ENCODE peak calls at places on chromosomes 13 and 19, in six cellular contexts. One of them, this sample, is unnamed.

GRCh38 chr13:63910406-63910957 is 2494.8 kb upstream of the PCDH20 start:
- DNase-seq in fibroblast of pulmonary artery: peak
- DNase-seq in Peyer's patch: no peak
- DNase-seq in K562: no peak
- DNase-seq in adrenal gland: no peak
- DNase-seq in small intestine: no peak
- DNase-seq in this sample: no peak

GRCh38 chr13:20461860-20462532 is 63.7 kb downstream of the CRYL1 start:
- DNase-seq in fibroblast of pulmonary artery: peak
- DNase-seq in Peyer's patch: no peak
- DNase-seq in K562: no peak
- DNase-seq in adrenal gland: no peak
- DNase-seq in small intestine: no peak
- DNase-seq in this sample: no peak

GRCh38 chr13:57568865-57569264 is 62.7 kb upstream of the PCDH17 start:
- DNase-seq in fibroblast of pulmonary artery: no peak
- DNase-seq in Peyer's patch: no peak
- DNase-seq in K562: no peak
- DNase-seq in adrenal gland: no peak
- DNase-seq in small intestine: no peak
- DNase-seq in this sample: no peak

GRCh38 chr13:54636231-54636630 is 1607.6 kb downstream of the OLFM4 start:
- DNase-seq in fibroblast of pulmonary artery: no peak
- DNase-seq in Peyer's patch: no peak
- DNase-seq in K562: no peak
- DNase-seq in adrenal gland: no peak
- DNase-seq in small intestine: no peak
- DNase-seq in this sample: no peak

GRCh38 chr19:41860419-41861097 is 503 bp downstream of the RPS19 start:
- DNase-seq in fibroblast of pulmonary artery: no peak
- DNase-seq in Peyer's patch: no peak
- DNase-seq in K562: no peak
- DNase-seq in adrenal gland: no peak
- DNase-seq in small intestine: no peak
- DNase-seq in this sample: no peak

GRCh38 chr19:30525383-30525782 is 153.2 kb downstream of the ZNF536 start:
- DNase-seq in fibroblast of pulmonary artery: no peak
- DNase-seq in Peyer's patch: no peak
- DNase-seq in K562: no peak
- DNase-seq in adrenal gland: no peak
- DNase-seq in small intestine: no peak
- DNase-seq in this sample: no peak

GRCh38 chr19:55563261-55563690 is 17.4 kb downstream of the ZNF579 start:
- DNase-seq in fibroblast of pulmonary artery: peak
- DNase-seq in Peyer's patch: no peak
- DNase-seq in K562: no peak
- DNase-seq in adrenal gland: no peak
- DNase-seq in small intestine: peak
- DNase-seq in this sample: peak

GRCh38 chr19:7657047-7657779 is 11.6 kb upstream of the RETN start:
- DNase-seq in fibroblast of pulmonary artery: no peak
- DNase-seq in Peyer's patch: no peak
- DNase-seq in K562: no peak
- DNase-seq in adrenal gland: no peak
- DNase-seq in small intestine: no peak
- DNase-seq in this sample: no peak

GRCh38 chr13:59680429-59681024 is 483.2 kb downstream of the DIAPH3 start:
- DNase-seq in fibroblast of pulmonary artery: peak
- DNase-seq in Peyer's patch: no peak
- DNase-seq in K562: no peak
- DNase-seq in adrenal gland: no peak
- DNase-seq in small intestine: peak
- DNase-seq in this sample: no peak

GRCh38 chr13:28657784-28658538 is 969 bp upstream of the POMP start:
- DNase-seq in fibroblast of pulmonary artery: peak
- DNase-seq in Peyer's patch: no peak
- DNase-seq in K562: no peak
- DNase-seq in adrenal gland: no peak
- DNase-seq in small intestine: peak
- DNase-seq in this sample: no peak

GRCh38 chr13:21971662-21972635 is 301.1 kb downstream of the FGF9 start:
- DNase-seq in fibroblast of pulmonary artery: no peak
- DNase-seq in Peyer's patch: no peak
- DNase-seq in K562: no peak
- DNase-seq in adrenal gland: no peak
- DNase-seq in small intestine: no peak
- DNase-seq in this sample: peak

GRCh38 chr19:17859533-17860330 is at the start of gene RPL18A:
- DNase-seq in fibroblast of pulmonary artery: peak
- DNase-seq in Peyer's patch: peak
- DNase-seq in K562: peak
- DNase-seq in adrenal gland: peak
- DNase-seq in small intestine: peak
- DNase-seq in this sample: peak

GRCh38 chr19:51064534-51065220 is at the start of gene KLK13:
- DNase-seq in fibroblast of pulmonary artery: peak
- DNase-seq in Peyer's patch: no peak
- DNase-seq in K562: peak
- DNase-seq in adrenal gland: no peak
- DNase-seq in small intestine: no peak
- DNase-seq in this sample: peak

GRCh38 chr19:7191946-7192691 is 102.1 kb downstream of the INSR start:
- DNase-seq in fibroblast of pulmonary artery: no peak
- DNase-seq in Peyer's patch: peak
- DNase-seq in K562: no peak
- DNase-seq in adrenal gland: no peak
- DNase-seq in small intestine: no peak
- DNase-seq in this sample: no peak

GRCh38 chr19:17526922-17527321 is 15.5 kb downstream of the PGLS start:
- DNase-seq in fibroblast of pulmonary artery: no peak
- DNase-seq in Peyer's patch: peak
- DNase-seq in K562: no peak
- DNase-seq in adrenal gland: no peak
- DNase-seq in small intestine: no peak
- DNase-seq in this sample: no peak

GRCh38 chr19:32869369-32870153 is at the start of gene SLC7A9:
- DNase-seq in fibroblast of pulmonary artery: no peak
- DNase-seq in Peyer's patch: no peak
- DNase-seq in K562: no peak
- DNase-seq in adrenal gland: no peak
- DNase-seq in small intestine: peak
- DNase-seq in this sample: no peak

GRCh38 chr13:78598382-78598781 is 5.0 kb downstream of the POU4F1 start:
- DNase-seq in fibroblast of pulmonary artery: no peak
- DNase-seq in Peyer's patch: no peak
- DNase-seq in K562: no peak
- DNase-seq in adrenal gland: no peak
- DNase-seq in small intestine: no peak
- DNase-seq in this sample: no peak

GRCh38 chr19:47240996-47241918 is 10.3 kb upstream of the BBC3 start:
- DNase-seq in fibroblast of pulmonary artery: peak
- DNase-seq in Peyer's patch: peak
- DNase-seq in K562: peak
- DNase-seq in adrenal gland: peak
- DNase-seq in small intestine: peak
- DNase-seq in this sample: peak

GRCh38 chr13:95494082-95494681 is 58.3 kb upstream of the CLDN10 start:
- DNase-seq in fibroblast of pulmonary artery: peak
- DNase-seq in Peyer's patch: no peak
- DNase-seq in K562: peak
- DNase-seq in adrenal gland: no peak
- DNase-seq in small intestine: peak
- DNase-seq in this sample: no peak

GRCh38 chr13:48600374-48601364 is 53.1 kb upstream of the CYSLTR2 start:
- DNase-seq in fibroblast of pulmonary artery: peak
- DNase-seq in Peyer's patch: no peak
- DNase-seq in K562: no peak
- DNase-seq in adrenal gland: peak
- DNase-seq in small intestine: no peak
- DNase-seq in this sample: no peak

GRCh38 chr19:10828981-10829821 is 6.8 kb downstream of the TMED1 start:
- DNase-seq in fibroblast of pulmonary artery: no peak
- DNase-seq in Peyer's patch: no peak
- DNase-seq in K562: no peak
- DNase-seq in adrenal gland: no peak
- DNase-seq in small intestine: no peak
- DNase-seq in this sample: peak

GRCh38 chr19:5622465-5623396 is at the start of the genes SAFB and SAFB2:
- DNase-seq in fibroblast of pulmonary artery: peak
- DNase-seq in Peyer's patch: peak
- DNase-seq in K562: peak
- DNase-seq in adrenal gland: peak
- DNase-seq in small intestine: peak
- DNase-seq in this sample: peak
- H3K4me3 ChIP-seq in fibroblast of pulmonary artery: peak
- H3K4me3 ChIP-seq in Peyer's patch: peak
- H3K4me3 ChIP-seq in K562: peak
- H3K4me3 ChIP-seq in adrenal gland: peak
- H3K4me3 ChIP-seq in small intestine: peak
- H3K4me3 ChIP-seq in this sample: peak

DNA sequence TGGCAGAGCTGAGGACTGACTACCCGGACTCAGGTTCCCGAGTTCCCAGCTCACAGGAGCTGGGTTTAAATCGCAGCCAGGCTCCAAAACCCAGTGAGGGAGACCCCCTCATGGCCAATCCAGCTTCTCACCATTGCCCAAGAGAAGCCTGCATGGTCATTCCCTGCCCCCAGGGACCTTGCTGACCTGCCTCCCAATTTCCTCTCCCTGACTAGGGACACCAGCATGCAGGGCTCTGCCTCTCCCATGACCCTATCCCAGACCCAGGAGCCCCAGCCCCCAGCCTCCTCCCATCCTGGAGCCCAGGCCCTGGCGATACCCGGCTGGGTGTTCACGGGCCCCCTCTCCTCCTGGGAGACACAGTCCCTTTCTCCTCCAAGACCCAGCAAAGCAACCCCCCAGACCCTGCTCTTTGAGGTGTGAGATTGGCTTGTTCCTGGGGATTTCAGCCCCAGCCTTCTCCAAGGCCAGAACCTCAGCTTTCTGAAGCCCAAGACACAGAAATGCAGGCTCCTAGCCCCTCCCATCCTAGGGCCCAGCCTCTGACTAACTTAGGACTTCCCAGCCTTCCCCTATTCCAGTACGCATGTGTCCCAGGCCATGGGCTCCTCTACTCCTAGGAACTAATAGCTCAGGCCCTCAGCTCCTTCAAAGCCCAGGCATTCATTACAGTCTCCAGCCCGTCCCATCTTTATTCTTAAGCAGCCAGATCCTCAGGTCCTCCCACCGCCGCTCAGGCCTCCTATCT is 1.1 kb downstream of the GYS1 start:
- DNase-seq in fibroblast of pulmonary artery: peak
- DNase-seq in Peyer's patch: no peak
- DNase-seq in K562: peak
- DNase-seq in adrenal gland: peak
- DNase-seq in small intestine: peak
- DNase-seq in this sample: peak
- H3K4me3 ChIP-seq in fibroblast of pulmonary artery: peak
- H3K4me3 ChIP-seq in Peyer's patch: peak
- H3K4me3 ChIP-seq in K562: peak
- H3K4me3 ChIP-seq in adrenal gland: no peak
- H3K4me3 ChIP-seq in small intestine: peak
- H3K4me3 ChIP-seq in this sample: peak

DNA sequence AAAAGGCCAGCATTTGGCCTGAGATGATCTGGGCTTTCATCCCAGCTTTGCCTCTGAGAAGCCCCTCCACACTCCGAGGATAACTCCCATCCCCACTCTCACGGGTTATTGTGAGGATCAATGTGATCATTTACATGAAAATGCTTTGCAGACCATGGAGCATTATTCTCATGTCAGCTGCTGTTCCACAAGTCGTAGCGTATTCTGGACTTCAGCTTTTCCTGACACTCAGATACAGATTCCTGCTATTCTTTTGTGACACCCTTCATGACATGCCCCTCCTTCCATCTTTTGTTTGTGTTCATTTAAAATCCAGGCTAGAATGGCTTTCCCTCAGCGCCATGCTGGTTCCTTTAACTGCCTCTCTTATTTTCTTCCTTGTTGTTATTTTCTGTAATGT is 86.5 kb downstream of the NUFIP1 start:
- DNase-seq in fibroblast of pulmonary artery: no peak
- DNase-seq in Peyer's patch: no peak
- DNase-seq in K562: no peak
- DNase-seq in adrenal gland: no peak
- DNase-seq in small intestine: no peak
- DNase-seq in this sample: no peak
- H3K4me3 ChIP-seq in fibroblast of pulmonary artery: no peak
- H3K4me3 ChIP-seq in Peyer's patch: no peak
- H3K4me3 ChIP-seq in K562: no peak
- H3K4me3 ChIP-seq in adrenal gland: no peak
- H3K4me3 ChIP-seq in small intestine: no peak
- H3K4me3 ChIP-seq in this sample: no peak

DNA sequence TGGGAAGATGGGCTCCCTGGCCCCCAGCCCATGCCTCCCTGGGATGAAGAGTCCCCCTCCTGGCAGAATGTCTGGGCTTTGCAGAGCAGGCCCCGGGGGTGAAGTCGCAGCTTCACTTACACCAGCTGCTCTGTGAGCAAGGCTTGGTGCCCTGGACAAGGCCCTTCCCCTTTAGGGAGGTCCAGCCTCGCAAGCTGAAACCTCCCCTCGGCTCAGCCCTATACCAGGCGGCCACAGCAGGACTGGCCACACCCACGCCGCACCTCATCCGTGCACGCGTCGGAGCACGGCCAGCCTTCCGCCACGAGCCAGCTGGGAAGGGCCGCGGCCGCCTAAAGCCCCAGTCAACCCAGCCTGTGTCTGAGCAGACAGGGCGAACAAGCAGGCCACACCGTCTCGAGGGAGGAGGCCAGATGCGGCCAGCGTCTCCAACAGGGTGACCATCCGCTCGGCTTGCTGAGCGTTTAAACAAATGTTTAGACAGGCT is 83.2 kb upstream of the MCF2L start:
- DNase-seq in fibroblast of pulmonary artery: peak
- DNase-seq in Peyer's patch: no peak
- DNase-seq in K562: peak
- DNase-seq in adrenal gland: peak
- DNase-seq in small intestine: peak
- DNase-seq in this sample: peak
- H3K4me3 ChIP-seq in fibroblast of pulmonary artery: peak
- H3K4me3 ChIP-seq in Peyer's patch: no peak
- H3K4me3 ChIP-seq in K562: no peak
- H3K4me3 ChIP-seq in adrenal gland: no peak
- H3K4me3 ChIP-seq in small intestine: no peak
- H3K4me3 ChIP-seq in this sample: no peak

DNA sequence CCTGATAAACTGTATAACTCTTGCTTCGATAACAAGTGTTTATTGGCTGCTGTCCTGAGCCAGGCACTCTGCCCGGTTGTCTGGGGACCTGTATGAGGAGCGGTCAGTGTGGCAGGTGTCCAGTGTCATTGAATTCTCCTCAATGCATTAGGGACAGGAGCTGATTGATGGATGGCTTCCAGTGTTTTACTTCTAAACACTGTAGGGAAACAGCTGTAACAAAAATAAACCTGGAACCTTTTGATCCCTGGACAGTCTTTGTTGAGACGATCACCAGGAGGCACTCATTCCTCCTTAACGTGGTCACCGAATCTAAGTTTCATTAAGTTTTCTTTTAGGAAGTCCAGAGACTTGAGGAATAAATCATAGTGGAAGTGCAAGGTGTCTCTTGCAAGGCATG is 17.9 kb downstream of the UBAC2 start:
- DNase-seq in fibroblast of pulmonary artery: no peak
- DNase-seq in Peyer's patch: no peak
- DNase-seq in K562: no peak
- DNase-seq in adrenal gland: peak
- DNase-seq in small intestine: no peak
- DNase-seq in this sample: peak
- H3K4me3 ChIP-seq in fibroblast of pulmonary artery: no peak
- H3K4me3 ChIP-seq in Peyer's patch: no peak
- H3K4me3 ChIP-seq in K562: no peak
- H3K4me3 ChIP-seq in adrenal gland: no peak
- H3K4me3 ChIP-seq in small intestine: no peak
- H3K4me3 ChIP-seq in this sample: no peak

This sample was measured in heart left ventricle.